ENCODE peak calls at places on chromosome 7, in seven cellular contexts. One of them, this sample, is unnamed.
A peak's percentile ranks its signal among the peaks of the same experiment; 100 is the strongest.

GRCh38 chr7:158050441-158051371 is 536.9 kb downstream of the PTPRN2 start:
- DNase-seq in stimulated activated naive B cell treated with anti-CD40 and anti-IgM and Interleukin-4, amounts not matched to agents 10 μg/mL and 1 μg/mL and 100 μg/mL, for 72 hours: no peak
- DNase-seq in K562: no peak
- DNase-seq in GM10248: no peak
- DNase-seq in stimulated activated CD4-positive, alpha-beta T cell treated with anti-CD3 and anti-CD28 coated beads, Interleukin-4, amount 100 ng/mL, for 1 hour: no peak
- DNase-seq in sciatic nerve: peak; percentile 27
- DNase-seq in H9: no peak
- DNase-seq in this sample: no peak

GRCh38 chr7:17661982-17662585 is 278.2 kb downstream of the SNX13 start:
- DNase-seq in stimulated activated naive B cell treated with anti-CD40 and anti-IgM and Interleukin-4, amounts not matched to agents 10 μg/mL and 1 μg/mL and 100 μg/mL, for 72 hours: no peak
- DNase-seq in K562: no peak
- DNase-seq in GM10248: no peak
- DNase-seq in stimulated activated CD4-positive, alpha-beta T cell treated with anti-CD3 and anti-CD28 coated beads, Interleukin-4, amount 100 ng/mL, for 1 hour: no peak
- DNase-seq in sciatic nerve: no peak
- DNase-seq in H9: no peak
- DNase-seq in this sample: no peak

GRCh38 chr7:99004216-99004615 is 125.9 kb downstream of the TRRAP start:
- DNase-seq in stimulated activated naive B cell treated with anti-CD40 and anti-IgM and Interleukin-4, amounts not matched to agents 10 μg/mL and 1 μg/mL and 100 μg/mL, for 72 hours: no peak
- DNase-seq in K562: no peak
- DNase-seq in GM10248: no peak
- DNase-seq in stimulated activated CD4-positive, alpha-beta T cell treated with anti-CD3 and anti-CD28 coated beads, Interleukin-4, amount 100 ng/mL, for 1 hour: no peak
- DNase-seq in sciatic nerve: no peak
- DNase-seq in H9: no peak
- DNase-seq in this sample: no peak

GRCh38 chr7:151767557-151767956 is 109.4 kb downstream of the PRKAG2 start:
- DNase-seq in stimulated activated naive B cell treated with anti-CD40 and anti-IgM and Interleukin-4, amounts not matched to agents 10 μg/mL and 1 μg/mL and 100 μg/mL, for 72 hours: no peak
- DNase-seq in K562: no peak
- DNase-seq in GM10248: no peak
- DNase-seq in stimulated activated CD4-positive, alpha-beta T cell treated with anti-CD3 and anti-CD28 coated beads, Interleukin-4, amount 100 ng/mL, for 1 hour: no peak
- DNase-seq in sciatic nerve: no peak
- DNase-seq in H9: no peak
- DNase-seq in this sample: no peak

GRCh38 chr7:139618482-139619366 is 95.2 kb downstream of the CLEC2L start:
- DNase-seq in stimulated activated naive B cell treated with anti-CD40 and anti-IgM and Interleukin-4, amounts not matched to agents 10 μg/mL and 1 μg/mL and 100 μg/mL, for 72 hours: no peak
- DNase-seq in K562: peak; percentile 75
- DNase-seq in GM10248: no peak
- DNase-seq in stimulated activated CD4-positive, alpha-beta T cell treated with anti-CD3 and anti-CD28 coated beads, Interleukin-4, amount 100 ng/mL, for 1 hour: peak; percentile 55
- DNase-seq in sciatic nerve: no peak
- DNase-seq in H9: peak; percentile 50
- DNase-seq in this sample: no peak

GRCh38 chr7:31175672-31176071 is 123.6 kb downstream of the ADCYAP1R1 start:
- DNase-seq in stimulated activated naive B cell treated with anti-CD40 and anti-IgM and Interleukin-4, amounts not matched to agents 10 μg/mL and 1 μg/mL and 100 μg/mL, for 72 hours: no peak
- DNase-seq in K562: peak; percentile 13
- DNase-seq in GM10248: no peak
- DNase-seq in stimulated activated CD4-positive, alpha-beta T cell treated with anti-CD3 and anti-CD28 coated beads, Interleukin-4, amount 100 ng/mL, for 1 hour: no peak
- DNase-seq in sciatic nerve: no peak
- DNase-seq in H9: no peak
- DNase-seq in this sample: no peak

GRCh38 chr7:8823486-8823885 is 390.1 kb downstream of the NXPH1 start:
- DNase-seq in stimulated activated naive B cell treated with anti-CD40 and anti-IgM and Interleukin-4, amounts not matched to agents 10 μg/mL and 1 μg/mL and 100 μg/mL, for 72 hours: no peak
- DNase-seq in K562: no peak
- DNase-seq in GM10248: no peak
- DNase-seq in stimulated activated CD4-positive, alpha-beta T cell treated with anti-CD3 and anti-CD28 coated beads, Interleukin-4, amount 100 ng/mL, for 1 hour: no peak
- DNase-seq in sciatic nerve: no peak
- DNase-seq in H9: no peak
- DNase-seq in this sample: no peak

GRCh38 chr7:74032191-74032490 is 4.2 kb downstream of the ELN start:
- DNase-seq in stimulated activated naive B cell treated with anti-CD40 and anti-IgM and Interleukin-4, amounts not matched to agents 10 μg/mL and 1 μg/mL and 100 μg/mL, for 72 hours: no peak
- DNase-seq in K562: no peak
- DNase-seq in GM10248: no peak
- DNase-seq in stimulated activated CD4-positive, alpha-beta T cell treated with anti-CD3 and anti-CD28 coated beads, Interleukin-4, amount 100 ng/mL, for 1 hour: no peak
- DNase-seq in sciatic nerve: no peak
- DNase-seq in H9: no peak
- DNase-seq in this sample: no peak

GRCh38 chr7:21887779-21888178 is 57.9 kb downstream of the CDCA7L start:
- DNase-seq in stimulated activated naive B cell treated with anti-CD40 and anti-IgM and Interleukin-4, amounts not matched to agents 10 μg/mL and 1 μg/mL and 100 μg/mL, for 72 hours: no peak
- DNase-seq in K562: no peak
- DNase-seq in GM10248: no peak
- DNase-seq in stimulated activated CD4-positive, alpha-beta T cell treated with anti-CD3 and anti-CD28 coated beads, Interleukin-4, amount 100 ng/mL, for 1 hour: no peak
- DNase-seq in sciatic nerve: no peak
- DNase-seq in H9: no peak
- DNase-seq in this sample: no peak

GRCh38 chr7:95772771-95773581 is 622 bp downstream of the DYNC1I1 start:
- DNase-seq in stimulated activated naive B cell treated with anti-CD40 and anti-IgM and Interleukin-4, amounts not matched to agents 10 μg/mL and 1 μg/mL and 100 μg/mL, for 72 hours: no peak
- DNase-seq in K562: no peak
- DNase-seq in GM10248: no peak
- DNase-seq in stimulated activated CD4-positive, alpha-beta T cell treated with anti-CD3 and anti-CD28 coated beads, Interleukin-4, amount 100 ng/mL, for 1 hour: no peak
- DNase-seq in sciatic nerve: no peak
- DNase-seq in H9: peak; percentile 29
- DNase-seq in this sample: no peak

GRCh38 chr7:135335628-135336139 is 102.0 kb downstream of the STRA8 start:
- DNase-seq in stimulated activated naive B cell treated with anti-CD40 and anti-IgM and Interleukin-4, amounts not matched to agents 10 μg/mL and 1 μg/mL and 100 μg/mL, for 72 hours: peak; percentile 35
- DNase-seq in K562: peak; percentile 73
- DNase-seq in GM10248: peak; percentile 70
- DNase-seq in stimulated activated CD4-positive, alpha-beta T cell treated with anti-CD3 and anti-CD28 coated beads, Interleukin-4, amount 100 ng/mL, for 1 hour: peak; percentile 16
- DNase-seq in sciatic nerve: no peak
- DNase-seq in H9: peak; percentile 98
- DNase-seq in this sample: peak; percentile 69

GRCh38 chr7:24877790-24878311 is 102.1 kb downstream of the OSBPL3 start:
- DNase-seq in stimulated activated naive B cell treated with anti-CD40 and anti-IgM and Interleukin-4, amounts not matched to agents 10 μg/mL and 1 μg/mL and 100 μg/mL, for 72 hours: peak; percentile 33
- DNase-seq in K562: no peak
- DNase-seq in GM10248: peak; percentile 36
- DNase-seq in stimulated activated CD4-positive, alpha-beta T cell treated with anti-CD3 and anti-CD28 coated beads, Interleukin-4, amount 100 ng/mL, for 1 hour: no peak
- DNase-seq in sciatic nerve: no peak
- DNase-seq in H9: no peak
- DNase-seq in this sample: no peak

GRCh38 chr7:97871659-97872024 is 566 bp downstream of the ASNS start:
- DNase-seq in stimulated activated naive B cell treated with anti-CD40 and anti-IgM and Interleukin-4, amounts not matched to agents 10 μg/mL and 1 μg/mL and 100 μg/mL, for 72 hours: no peak
- DNase-seq in K562: peak; percentile 42
- DNase-seq in GM10248: no peak
- DNase-seq in stimulated activated CD4-positive, alpha-beta T cell treated with anti-CD3 and anti-CD28 coated beads, Interleukin-4, amount 100 ng/mL, for 1 hour: peak; percentile 31
- DNase-seq in sciatic nerve: peak; percentile 58
- DNase-seq in H9: peak; percentile 39
- DNase-seq in this sample: no peak

This sample was measured in trophoblast cell.